ENCODE peak calls at places on chromosomes 12 and 14, in four cellular contexts. H is RWPE2, Q is tibial nerve, Z is stomach. D is an unnamed sample. For H3K36me3, the result is how much of the 10 kb centered on the place peaks cover.

GRCh38 chr12:125403145-125403789 is 338.0 kb downstream of the AACS start:
- DNase-seq in H (no peak), Q (no peak), Z (no peak), D (no peak)

GRCh38 chr12:32460638-32461037 is 61.3 kb downstream of the FGD4 start:
- DNase-seq in H (no peak), Q (no peak), Z (no peak), D (no peak)

GRCh38 chr12:38053655-38054464 is 262.7 kb upstream of the ALG10B start:
- DNase-seq in H (no peak), Q (no peak), Z (peak), D (no peak)

GRCh38 chr12:100138048-100138907 is 4.4 kb downstream of the BLTP3B start:
- DNase-seq in H (no peak), Q (no peak), Z (no peak), D (no peak)

GRCh38 chr12:14216405-14217294 is 148.8 kb upstream of the ATF7IP start:
- DNase-seq in H (no peak), Q (no peak), Z (no peak), D (no peak)

GRCh38 chr14:58901826-58902225 is 264.1 kb downstream of the DACT1 start:
- DNase-seq in H (no peak), Q (no peak), Z (no peak), D (no peak)

GRCh38 chr14:62003701-62004100 is 241.5 kb downstream of the SNAPC1 start:
- DNase-seq in H (no peak), Q (no peak), Z (no peak), D (no peak)

GRCh38 chr12:645563-646071 is 17.6 kb downstream of the NINJ2 start:
- DNase-seq in H (no peak), Q (peak), Z (peak), D (peak)

GRCh38 chr12:114400395-114400794 is 5.5 kb downstream of the TBX5 start:
- DNase-seq in H (no peak), Q (no peak), Z (no peak), D (no peak)

GRCh38 chr14:88986146-88986841 is 161.8 kb downstream of the TTC8 start:
- DNase-seq in H (peak), Q (no peak), Z (no peak), D (no peak)

GRCh38 chr12:67943295-67943892 is 45.9 kb upstream of the IFNG-AS1 start:
- DNase-seq in H (no peak), Q (peak), Z (peak), D (peak)
- H3K36me3 ChIP-seq in H (under half), Q (under half), Z (under half), D (under half)

GRCh38 chr12:120721866-120722265 is 3.8 kb upstream of the ACADS start:
- DNase-seq in H (no peak), Q (no peak), Z (no peak), D (no peak)
- H3K27ac ChIP-seq in H (no peak), Q (no peak), Z (no peak), D (no peak)

GRCh38 chr14:52000019-52000582 is 10.8 kb downstream of the RTRAF start:
- DNase-seq in H (no peak), Q (no peak), Z (no peak), D (no peak)

GRCh38 chr14:51993274-51993673 is 3.9 kb downstream of the RTRAF start:
- DNase-seq in H (no peak), Q (no peak), Z (no peak), D (no peak)

GRCh38 chr14:51999084-51999483 is 9.7 kb downstream of the RTRAF start:
- DNase-seq in H (no peak), Q (no peak), Z (no peak), D (no peak)

GRCh38 chr14:51998348-51998747 is 9.0 kb downstream of the RTRAF start:
- DNase-seq in H (no peak), Q (no peak), Z (no peak), D (no peak)

DNA sequence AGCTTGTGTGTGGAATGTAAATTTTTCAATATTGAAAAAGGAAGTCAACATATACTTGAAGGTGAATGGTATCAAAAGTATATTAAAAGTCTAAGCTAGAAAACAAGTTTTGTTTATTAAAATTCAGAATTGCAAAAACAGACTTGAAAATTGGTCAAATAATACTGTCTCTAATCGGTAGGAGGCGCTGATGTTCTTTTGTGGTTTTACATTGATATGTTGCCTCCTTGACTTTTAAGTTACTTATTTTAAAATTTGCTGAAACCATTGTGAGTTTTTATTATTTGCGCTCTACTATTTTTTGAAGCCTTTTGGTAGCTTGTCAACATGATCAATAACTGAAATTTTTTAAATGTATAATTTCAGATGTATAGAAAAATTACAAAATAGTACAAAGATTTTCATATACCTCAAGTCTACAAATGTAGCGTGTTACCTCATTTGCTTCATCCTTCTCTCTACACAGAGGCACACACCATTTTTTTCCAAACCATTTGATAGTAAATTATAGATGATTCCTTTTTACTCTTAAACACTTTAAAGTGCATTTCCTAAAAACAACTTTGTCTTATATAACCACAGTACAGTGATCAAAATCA is 6.9 kb downstream of the RTRAF start:
- DNase-seq in H (no peak), Q (peak), Z (no peak), D (no peak)
- H3K36me3 ChIP-seq in H (half or more), Q (under half), Z (under half), D (half or more)

DNA sequence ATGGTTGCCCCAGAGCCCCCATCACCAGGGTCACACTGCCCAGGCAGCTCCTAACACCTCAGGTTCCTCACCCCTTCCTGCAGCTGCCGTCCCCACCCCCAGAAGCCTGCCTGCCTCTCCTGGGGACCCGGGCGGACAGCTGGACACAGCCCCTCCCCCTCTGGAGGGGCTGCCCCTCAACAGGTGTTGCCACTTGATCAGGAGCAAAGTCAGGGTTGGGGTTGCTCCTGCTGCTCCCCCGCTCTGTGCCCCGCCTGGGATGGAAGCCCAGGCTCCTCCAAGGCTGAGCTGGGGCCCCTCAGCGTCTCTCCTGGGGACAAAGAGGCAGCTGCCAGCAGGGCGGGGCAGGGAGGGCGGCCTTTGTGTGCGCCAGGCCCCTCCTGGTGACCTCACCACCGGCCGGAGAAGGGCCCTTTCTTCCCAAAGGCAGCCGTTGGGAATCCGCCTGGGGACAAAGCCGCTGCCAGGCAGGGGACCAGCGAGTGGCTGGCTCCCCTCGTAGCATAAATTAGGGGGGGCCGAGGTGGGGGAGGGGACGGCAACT is 13.6 kb downstream of the TRMT61A start:
- DNase-seq in H (no peak), Q (no peak), Z (peak), D (no peak)
- H3K27ac ChIP-seq in H (peak), Q (peak), Z (peak), D (peak)

DNA sequence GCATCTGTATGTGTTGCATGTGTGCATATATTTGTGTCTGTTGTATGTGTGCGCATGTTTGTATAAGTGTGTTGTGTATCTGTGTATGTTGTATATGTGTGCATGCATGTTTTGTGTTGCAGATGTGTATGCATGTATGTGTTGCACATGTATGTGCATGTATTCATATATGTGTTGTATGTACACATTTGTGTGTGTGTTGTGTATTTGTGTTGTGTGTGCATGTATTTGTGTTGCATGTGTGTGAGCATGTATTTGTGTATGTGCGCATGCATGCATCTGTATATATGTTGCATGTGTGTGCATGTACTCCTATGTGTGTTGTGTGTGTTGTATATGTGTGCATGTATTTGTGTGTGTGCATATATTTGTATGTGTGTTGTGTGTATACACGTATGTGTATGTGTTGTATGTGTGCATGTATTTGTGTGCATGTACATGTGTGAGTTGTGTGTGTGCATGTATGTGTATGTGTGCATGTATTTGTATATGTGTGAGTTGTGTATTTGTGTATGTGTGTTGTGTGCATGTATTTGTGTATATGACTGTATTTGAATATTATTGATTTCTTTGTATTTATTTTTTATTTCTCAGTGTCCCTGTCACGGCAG is 16.8 kb downstream of the SLC8B1 start:
- DNase-seq in H (no peak), Q (no peak), Z (no peak), D (no peak)
- H3K36me3 ChIP-seq in H (under half), Q (under half), Z (under half), D (half or more)

GRCh38 chr14:52020315-52020714 is 31.0 kb downstream of the RTRAF start:
- DNase-seq in H (no peak), Q (no peak), Z (no peak), D (no peak)

GRCh38 chr14:52020866-52021717 is 31.7 kb downstream of the RTRAF start:
- DNase-seq in H (no peak), Q (no peak), Z (no peak), D (no peak)

GRCh38 chr14:52018970-52019369 is 29.6 kb downstream of the RTRAF start:
- DNase-seq in H (no peak), Q (no peak), Z (no peak), D (no peak)

GRCh38 chr14:52015411-52016030 is 26.2 kb downstream of the RTRAF start:
- DNase-seq in H (no peak), Q (no peak), Z (peak), D (no peak)

GRCh38 chr14:52018252-52018651 is 28.9 kb downstream of the RTRAF start:
- DNase-seq in H (no peak), Q (no peak), Z (no peak), D (no peak)
- H3K27ac ChIP-seq in H (no peak), Q (no peak), Z (no peak), D (no peak)

DNA sequence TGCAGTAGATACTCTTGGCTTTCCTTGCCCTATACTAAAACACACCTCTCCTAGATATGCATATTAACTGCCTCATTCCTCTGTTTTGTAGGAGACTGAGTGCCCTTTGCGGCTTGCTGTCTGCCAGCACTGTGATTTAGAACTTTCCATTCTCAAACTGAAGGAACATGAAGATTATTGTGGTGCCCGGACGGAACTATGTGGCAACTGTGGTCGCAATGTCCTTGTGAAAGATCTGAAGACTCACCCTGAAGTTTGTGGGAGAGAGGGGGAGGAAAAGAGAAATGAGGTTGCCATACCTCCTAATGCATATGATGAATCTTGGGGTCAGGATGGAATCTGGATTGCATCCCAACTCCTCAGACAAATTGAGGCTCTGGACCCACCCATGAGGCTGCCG is 15.4 kb downstream of the TRAFD1 start:
- DNase-seq in H (no peak), Q (no peak), Z (peak), D (no peak)
- H3K36me3 ChIP-seq in H (half or more), Q (under half), Z (half or more), D (half or more)

DNA sequence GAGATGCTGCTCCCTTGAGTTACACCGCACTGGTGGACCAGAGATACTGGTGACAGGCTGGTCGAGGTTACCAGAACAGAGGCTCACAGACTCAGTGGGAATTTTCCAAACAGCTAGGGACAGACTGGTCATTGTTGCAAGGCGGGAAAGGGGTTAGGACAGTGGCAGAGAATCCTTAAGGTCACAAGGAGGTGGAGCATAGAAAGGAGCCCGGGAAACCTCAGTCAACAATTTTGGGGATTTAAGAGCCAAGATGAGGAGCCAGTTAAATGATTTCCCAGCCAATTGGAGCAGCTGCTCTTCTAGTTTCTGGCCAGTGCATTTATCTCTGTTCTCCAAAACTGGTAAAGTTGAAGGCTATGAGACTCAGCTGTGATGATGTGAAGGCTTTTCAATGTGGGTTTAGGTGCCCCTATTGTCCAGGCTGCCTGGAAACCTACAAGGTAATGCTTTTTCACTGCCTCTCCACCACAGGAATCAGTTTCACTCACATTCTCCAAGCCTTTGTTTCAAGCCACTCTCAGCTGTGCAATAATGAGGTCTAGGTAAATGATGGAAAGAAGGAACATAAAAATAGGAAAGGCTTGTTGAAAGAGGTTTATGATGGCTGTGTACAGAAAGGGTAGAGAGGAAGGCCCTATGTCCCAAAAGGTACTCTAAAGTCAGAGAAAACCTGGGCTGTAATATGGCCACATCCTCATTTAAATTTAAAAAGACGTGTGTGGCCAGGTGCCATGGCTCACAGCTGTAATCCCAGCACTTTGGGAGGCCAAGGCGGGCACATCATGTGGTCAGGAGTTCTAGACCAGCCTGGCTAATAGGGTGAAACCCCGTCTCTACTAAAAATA is 7.0 kb upstream of the TNS2 start:
- DNase-seq in H (no peak), Q (peak), Z (no peak), D (no peak)
- H3K27ac ChIP-seq in H (no peak), Q (no peak), Z (peak), D (peak)

GRCh38 chr12:85695316-85695715 is 140.9 kb downstream of the RASSF9 start:
- DNase-seq in H (no peak), Q (no peak), Z (no peak), D (no peak)
- H3K36me3 ChIP-seq in H (under half), Q (under half), Z (under half), D (under half)

D was measured in tibial artery.